ENCODE peak calls at places on chromosomes 13 and 19, in ten cellular contexts. V is astrocyte; F is GM12878; I is AG04449; Q is endothelial cell; O is CD8-positive, alpha-beta T cell; C is foreskin fibroblast; Y is cardiac fibroblast; E is heart left ventricle; X is progenitor cell of endocrine pancreas. U is an unnamed sample.

GRCh38 chr13:74869846-74870245 is 612.1 kb downstream of the TBC1D4 start:
- DNase-seq in V (peak; percentile 18), F (no peak), I (no peak), Q (no peak), O (no peak), C (peak; percentile 24), Y (peak; percentile 68), E (no peak), X (no peak), U (no peak)

GRCh38 chr19:43524922-43525835 is 1.8 kb downstream of the ETHE1 start:
- DNase-seq in V (peak; percentile 27), F (peak; percentile 44), I (no peak), Q (peak; percentile 62), O (peak; percentile 39), C (peak; percentile 75), Y (peak; percentile 55), E (peak; percentile 55), X (no peak), U (peak; percentile 79)

GRCh38 chr13:42525035-42525504 is 48.9 kb upstream of the TNFSF11 start:
- DNase-seq in V (peak; percentile 19), F (no peak), I (no peak), Q (peak; percentile 22), O (no peak), C (peak; percentile 24), Y (peak; percentile 91), E (no peak), X (no peak), U (peak; percentile 34)

GRCh38 chr13:69319659-69320058 is 788.0 kb upstream of the ATXN8OS start:
- DNase-seq in V (peak; percentile 14), F (no peak), I (no peak), Q (no peak), O (no peak), C (no peak), Y (no peak), E (no peak), X (no peak), U (no peak)

GRCh38 chr13:48221301-48222190 is 11.5 kb upstream of the ITM2B start:
- DNase-seq in V (no peak), F (no peak), I (no peak), Q (no peak), O (no peak), C (no peak), Y (peak; percentile 30), E (peak; percentile 25), X (no peak), U (no peak)

GRCh38 chr13:47326061-47326460 is 429.2 kb upstream of the HTR2A start:
- DNase-seq in V (peak; percentile 20), F (no peak), I (no peak), Q (no peak), O (no peak), C (peak; percentile 94), Y (peak; percentile 32), E (no peak), X (no peak), U (no peak)

GRCh38 chr19:46717034-46717715 is at the start of gene PRKD2:
- DNase-seq in V (peak; percentile 67), F (no peak), I (no peak), Q (peak; percentile 97), O (peak; percentile 91), C (peak; percentile 93), Y (peak; percentile 82), E (peak; percentile 94), X (peak; percentile 87), U (peak; percentile 91)

GRCh38 chr13:23087884-23088283 is 92.9 kb upstream of the SGCG start:
- DNase-seq in V (no peak), F (no peak), I (no peak), Q (peak; percentile 27), O (no peak), C (peak; percentile 45), Y (peak; percentile 22), E (no peak), X (no peak), U (peak; percentile 20)

GRCh38 chr19:53308339-53308811 is 25.2 kb upstream of the ZNF845 start:
- DNase-seq in V (no peak), F (no peak), I (no peak), Q (peak; percentile 56), O (no peak), C (peak; percentile 43), Y (peak; percentile 38), E (no peak), X (peak; percentile 64), U (no peak)

GRCh38 chr19:7904074-7905020 is 670 bp downstream of the MAP2K7 start:
- DNase-seq in V (no peak), F (no peak), I (no peak), Q (no peak), O (peak; percentile 67), C (no peak), Y (no peak), E (peak; percentile 68), X (no peak), U (peak; percentile 45)

GRCh38 chr13:64054306-64054705 is 2638.7 kb upstream of the PCDH20 start:
- DNase-seq in V (no peak), F (no peak), I (no peak), Q (no peak), O (no peak), C (no peak), Y (no peak), E (no peak), X (no peak), U (no peak)

GRCh38 chr19:51986309-51987291 is at the start of gene ZNF350:
- DNase-seq in V (peak; percentile 97), F (peak; percentile 84), I (peak; percentile 82), Q (peak; percentile 75), O (peak; percentile 89), C (peak; percentile 97), Y (peak; percentile 98), E (peak; percentile 93), X (peak; percentile 68), U (peak; percentile 76)

GRCh38 chr13:84997858-84998257 is 801.4 kb downstream of the SLITRK6 start:
- DNase-seq in V (no peak), F (no peak), I (no peak), Q (no peak), O (no peak), C (no peak), Y (no peak), E (no peak), X (no peak), U (no peak)

GRCh38 chr13:102812616-102813287 is 13.8 kb downstream of the BIVM start:
- DNase-seq in V (peak; percentile 35), F (no peak), I (no peak), Q (no peak), O (no peak), C (no peak), Y (peak; percentile 27), E (no peak), X (no peak), U (no peak)

GRCh38 chr13:101875091-101875490 is 422.6 kb downstream of the ITGBL1 start:
- DNase-seq in V (no peak), F (no peak), I (no peak), Q (no peak), O (no peak), C (no peak), Y (no peak), E (no peak), X (no peak), U (no peak)

GRCh38 chr13:21458457-21458815 is 667 bp downstream of the ZDHHC20 start:
- DNase-seq in V (no peak), F (no peak), I (no peak), Q (peak; percentile 28), O (peak; percentile 46), C (peak; percentile 27), Y (no peak), E (peak; percentile 34), X (peak; percentile 27), U (peak; percentile 55)

GRCh38 chr19:8575467-8575997 is 1.7 kb downstream of the MYO1F start:
- DNase-seq in V (peak; percentile 65), F (no peak), I (no peak), Q (no peak), O (peak; percentile 71), C (peak; percentile 27), Y (peak; percentile 59), E (peak; percentile 42), X (no peak), U (peak; percentile 20)

DNA sequence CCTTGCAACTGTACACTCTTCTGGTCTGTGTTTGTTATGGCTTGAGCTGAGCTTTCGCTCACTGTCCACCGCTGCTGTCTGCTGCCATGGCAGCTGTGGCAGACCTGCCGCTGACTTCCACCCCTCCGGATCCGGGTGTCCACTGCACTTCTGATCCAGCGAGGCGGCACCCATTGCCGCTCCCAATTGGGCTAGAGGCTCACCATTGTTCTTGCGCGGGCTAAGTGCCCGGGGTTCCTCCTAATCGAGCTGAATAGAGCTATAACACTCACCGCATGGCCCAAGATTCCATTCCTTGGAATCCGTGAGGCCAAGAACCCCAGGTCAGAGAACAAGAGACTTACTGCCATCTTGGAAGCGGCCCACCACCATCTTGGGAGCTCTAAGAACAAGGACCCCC is 2.2 kb upstream of the PSMC4 start:
- DNase-seq in V (no peak), F (no peak), I (no peak), Q (no peak), O (no peak), C (no peak), Y (no peak), E (no peak), X (no peak), U (no peak)
- TF ChIP-seq CTCF in V (no peak), F (no peak), I (no peak), Q (no peak), O (no peak), C (no peak), Y (no peak), E (no peak), X (no peak), U (no peak)

DNA sequence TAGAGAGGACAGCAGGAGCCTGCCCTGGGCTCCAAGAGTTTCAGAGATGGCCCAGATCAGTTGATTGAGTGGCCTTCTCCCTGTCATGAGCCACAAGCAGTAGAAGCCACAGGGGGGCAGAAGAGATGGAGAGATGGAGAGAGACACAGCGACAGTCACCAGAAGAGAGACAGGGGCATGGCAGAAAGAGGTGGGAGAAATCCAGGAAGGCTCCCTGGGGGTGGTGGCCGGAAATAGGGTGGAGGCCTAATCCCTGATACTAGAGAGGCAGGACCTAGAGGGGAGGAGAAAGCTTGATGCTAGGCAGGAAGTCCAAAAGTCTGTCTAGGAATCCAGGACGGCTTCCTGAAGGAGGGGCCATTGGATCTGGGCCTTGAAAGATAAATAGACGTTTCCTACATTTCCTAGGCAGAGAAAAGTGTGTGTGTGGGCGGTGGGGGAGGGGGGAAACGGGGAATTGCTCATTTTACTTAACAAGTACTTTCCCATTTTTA is 9.6 kb upstream of the TPM4 start:
- DNase-seq in V (peak; percentile 69), F (no peak), I (no peak), Q (no peak), O (peak; percentile 49), C (peak; percentile 67), Y (peak; percentile 85), E (peak; percentile 43), X (no peak), U (peak; percentile 72)
- TF ChIP-seq CTCF in V (no peak), F (peak; percentile 59), I (peak; percentile 13), Q (no peak), O (no peak), C (no peak), Y (peak; percentile 19), E (no peak), X (no peak), U (no peak)

GRCh38 chr13:25231537-25231936 is 55.8 kb downstream of the MTMR6 start:
- DNase-seq in V (no peak), F (no peak), I (no peak), Q (no peak), O (no peak), C (no peak), Y (no peak), E (no peak), X (no peak), U (no peak)
- TF ChIP-seq CTCF in V (no peak), F (no peak), I (no peak), Q (no peak), O (no peak), C (no peak), Y (no peak), E (no peak), X (no peak), U (no peak)

GRCh38 chr19:5122671-5123409 is 153.9 kb downstream of the KDM4B start:
- DNase-seq in V (no peak), F (no peak), I (no peak), Q (no peak), O (no peak), C (no peak), Y (no peak), E (no peak), X (no peak), U (no peak)
- TF ChIP-seq CTCF in V (no peak), F (no peak), I (no peak), Q (no peak), O (no peak), C (no peak), Y (no peak), E (no peak), X (peak; percentile 7), U (no peak)